ENCODE peak calls at places on chromosomes 1 and 21, in five cellular contexts. O is B cell, U is progenitor cell of endocrine pancreas, D is NCI-H2029 treated with DMSO at 0.1 percent for 48 hours, T is heart left ventricle. P is an unnamed sample.

GRCh38 chr1:226708342-226708780 is 30.7 kb downstream of the ITPKB start:
- DNase-seq in D (no peak), U (no peak), O (no peak), T (no peak), P (no peak)

GRCh38 chr1:36584874-36585759 is 102.4 kb upstream of the CSF3R start:
- DNase-seq in U (no peak), O (no peak), D (no peak), T (no peak), P (no peak)

GRCh38 chr1:21378705-21379494 is 61.0 kb upstream of the NBPF3 start:
- DNase-seq in O (no peak), D (peak), U (no peak), T (no peak), P (no peak)

GRCh38 chr1:45005761-45006160 is 5.4 kb downstream of the HECTD3 start:
- DNase-seq in T (no peak), U (no peak), O (no peak), D (no peak), P (no peak)

GRCh38 chr1:234613128-234613875 is 3.3 kb upstream of the IRF2BP2 start:
- DNase-seq in U (no peak), D (peak), O (peak), T (no peak), P (peak)

GRCh38 chr1:116375165-116375883 is 2.3 kb downstream of the ATP1A1 start:
- DNase-seq in U (no peak), T (no peak), O (peak), D (no peak), P (peak)

GRCh38 chr21:33481314-33481943 is 1.7 kb upstream of the TMEM50B start:
- DNase-seq in D (no peak), U (no peak), T (no peak), O (no peak), P (no peak)

GRCh38 chr1:70072239-70072751 is 133.1 kb downstream of the LRRC40 start:
- DNase-seq in D (peak), O (no peak), T (no peak), U (no peak), P (no peak)

GRCh38 chr1:115135681-115136080 is 46.4 kb upstream of the TSPAN2 start:
- DNase-seq in U (no peak), O (no peak), D (no peak), T (no peak), P (no peak)

GRCh38 chr1:113912594-113913311 is 7.6 kb downstream of the DCLRE1B start:
- DNase-seq in T (peak), U (no peak), D (peak), O (no peak), P (no peak)

GRCh38 chr1:116556289-116557006 is 14.4 kb downstream of the CD58 start:
- DNase-seq in O (peak), U (no peak), T (peak), D (no peak), P (no peak)

GRCh38 chr1:192967211-192967877 is 91.8 kb downstream of the UCHL5 start:
- DNase-seq in O (no peak), D (no peak), U (no peak), T (no peak), P (no peak)

GRCh38 chr1:52916241-52916975 is 5.1 kb downstream of the ECHDC2 start:
- DNase-seq in U (no peak), T (no peak), O (no peak), D (no peak), P (no peak)

GRCh38 chr1:58858344-58858673 is 74.5 kb upstream of the JUN start:
- DNase-seq in U (no peak), O (peak), D (peak), T (no peak), P (peak)

GRCh38 chr1:172588296-172589291 is 55.6 kb downstream of the SUCO start:
- DNase-seq in U (no peak), O (no peak), D (no peak), T (no peak), P (no peak)

GRCh38 chr1:12594966-12595838 is 22.8 kb downstream of the DHRS3 start:
- DNase-seq in D (no peak), T (peak), U (peak), O (peak), P (no peak)

GRCh38 chr1:24318238-24318987 is 744 bp upstream of the GRHL3 start:
- DNase-seq in T (no peak), O (peak), D (no peak), U (no peak), P (no peak)

GRCh38 chr1:118692143-118692542 is 296.0 kb downstream of the TBX15 start:
- DNase-seq in O (no peak), D (no peak), T (no peak), U (no peak), P (no peak)

GRCh38 chr1:6872573-6873261 is 87.5 kb downstream of the CAMTA1 start:
- DNase-seq in O (no peak), T (no peak), U (no peak), D (no peak), P (no peak)

GRCh38 chr1:44803312-44804095 is 3.3 kb downstream of the PLK3 start:
- DNase-seq in D (no peak), T (no peak), U (no peak), O (no peak), P (no peak)

GRCh38 chr1:169528214-169529067 is 42.7 kb upstream of the SLC19A2 start:
- DNase-seq in U (no peak), D (no peak), O (no peak), T (no peak), P (no peak)

GRCh38 chr1:93880731-93881130 is 1.7 kb upstream of the DNTTIP2 start:
- DNase-seq in U (no peak), O (no peak), D (no peak), T (no peak), P (no peak)

GRCh38 chr1:23810818-23811420 is 10.4 kb upstream of the GALE start:
- DNase-seq in O (peak), T (no peak), D (no peak), U (no peak), P (peak)

GRCh38 chr1:23925279-23925678 is 12.1 kb upstream of the CNR2 start:
- DNase-seq in O (no peak), D (no peak), U (no peak), T (no peak), P (no peak)

GRCh38 chr1:89125571-89126233 is at the start of gene GBP2:
- DNase-seq in T (no peak), U (no peak), D (no peak), O (peak), P (no peak)

GRCh38 chr1:203031467-203031866 is 5.2 kb downstream of the PPFIA4 start:
- DNase-seq in O (no peak), U (no peak), T (no peak), D (no peak), P (no peak)

GRCh38 chr1:234676103-234676594 is 66.2 kb upstream of the IRF2BP2 start:
- DNase-seq in O (peak), U (peak), D (peak), T (peak), P (peak)

GRCh38 chr1:223084466-223084865 is 58.6 kb downstream of the TLR5 start:
- DNase-seq in D (no peak), U (no peak), O (no peak), T (no peak), P (no peak)

GRCh38 chr1:6157528-6158174 is 22.5 kb downstream of the CHD5 start:
- DNase-seq in D (no peak), U (no peak), T (no peak), O (no peak), P (no peak)

GRCh38 chr1:85283475-85284199 is 7.2 kb upstream of the BCL10 start:
- DNase-seq in D (no peak), T (peak), O (no peak), U (no peak), P (no peak)

GRCh38 chr1:65493792-65494191 is 73.3 kb downstream of the LEPR start:
- DNase-seq in O (no peak), D (no peak), T (no peak), U (no peak), P (no peak)

GRCh38 chr1:59308839-59309238 is 11.9 kb downstream of the FGGY start:
- DNase-seq in T (no peak), O (no peak), D (no peak), U (no peak), P (no peak)

GRCh38 chr1:28036431-28036830 is 52.0 kb downstream of the EYA3 start:
- DNase-seq in U (no peak), O (no peak), T (no peak), D (no peak), P (peak)

GRCh38 chr1:156870734-156871133 is 10.1 kb downstream of the NTRK1 start:
- DNase-seq in O (no peak), T (no peak), D (no peak), U (no peak), P (no peak)

GRCh38 chr1:30264672-30265025 is 458.7 kb downstream of the MATN1 start:
- DNase-seq in O (no peak), T (no peak), U (no peak), D (no peak), P (no peak)